ENCODE peak calls at places on chromosomes 11 and 22, in eight cellular contexts. K is psoas muscle, U is fibroblast of mammary gland, F is aorta, R is breast epithelium, I is Peyer's patch, L is trophoblast cell, A is PC-9. O is an unnamed sample.

GRCh38 chr11:66619080-66619554 is 2.7 kb downstream of the RBM14 start:
- DNase-seq in K (no peak), U (peak; percentile 58), F (no peak), R (no peak), I (no peak), L (peak; percentile 57), A (no peak), O (no peak)

GRCh38 chr11:85845052-85845631 is 10.0 kb upstream of the CCDC83 start:
- DNase-seq in K (no peak), U (peak; percentile 51), F (no peak), R (no peak), I (no peak), L (no peak), A (no peak), O (no peak)

GRCh38 chr11:82936261-82936660 is 34.7 kb downstream of the DDIAS start:
- DNase-seq in K (no peak), U (peak; percentile 54), F (no peak), R (no peak), I (no peak), L (no peak), A (no peak), O (no peak)

GRCh38 chr11:122706261-122706660 is 50.7 kb downstream of the UBASH3B start:
- DNase-seq in K (no peak), U (peak; percentile 58), F (no peak), R (no peak), I (no peak), L (peak; percentile 64), A (no peak), O (no peak)

GRCh38 chr11:113159967-113160621 is 154.3 kb upstream of the TTC12 start:
- DNase-seq in K (no peak), U (no peak), F (no peak), R (no peak), I (no peak), L (no peak), A (no peak), O (no peak)

GRCh38 chr11:36367806-36368680 is 72.0 kb downstream of the PRR5L start:
- DNase-seq in K (no peak), U (no peak), F (no peak), R (no peak), I (no peak), L (no peak), A (no peak), O (no peak)

GRCh38 chr11:21144556-21144955 is 475.2 kb downstream of the NELL1 start:
- DNase-seq in K (no peak), U (no peak), F (no peak), R (no peak), I (no peak), L (peak; percentile 73), A (no peak), O (no peak)

GRCh38 chr11:77039491-77040400 is 5.5 kb downstream of the B3GNT6 start:
- DNase-seq in K (peak; percentile 43), U (peak; percentile 42), F (peak; percentile 54), R (no peak), I (peak; percentile 74), L (peak; percentile 20), A (no peak), O (no peak)

GRCh38 chr11:65524747-65525658 is at the start of gene SCYL1:
- DNase-seq in K (peak; percentile 81), U (peak; percentile 71), F (peak; percentile 79), R (peak; percentile 68), I (peak; percentile 91), L (peak; percentile 51), A (peak; percentile 82), O (no peak)

GRCh38 chr11:74134661-74135515 is 35.9 kb downstream of the C2CD3 start:
- DNase-seq in K (no peak), U (peak; percentile 66), F (no peak), R (no peak), I (no peak), L (peak; percentile 90), A (peak; percentile 60), O (no peak)

GRCh38 chr22:44024288-44024908 is at the start of gene PARVB:
- DNase-seq in K (peak; percentile 47), U (no peak), F (peak; percentile 56), R (no peak), I (peak; percentile 55), L (no peak), A (peak; percentile 20), O (no peak)

GRCh38 chr22:22196833-22197477 is 47.6 kb upstream of the VPREB1 start:
- DNase-seq in K (no peak), U (no peak), F (no peak), R (no peak), I (no peak), L (no peak), A (no peak), O (no peak)

GRCh38 chr22:22194931-22195264 is 49.7 kb upstream of the VPREB1 start:
- DNase-seq in K (no peak), U (no peak), F (no peak), R (no peak), I (no peak), L (no peak), A (no peak), O (no peak)

GRCh38 chr22:22197993-22198402 is 46.6 kb upstream of the VPREB1 start:
- DNase-seq in K (no peak), U (no peak), F (no peak), R (no peak), I (no peak), L (no peak), A (no peak), O (no peak)

GRCh38 chr22:22195265-22196017 is 49.1 kb upstream of the VPREB1 start:
- DNase-seq in K (peak; percentile 41), U (peak; percentile 57), F (peak; percentile 65), R (peak; percentile 47), I (peak; percentile 94), L (peak; percentile 71), A (peak; percentile 67), O (peak; percentile 84)

GRCh38 chr22:22196018-22196533 is 48.5 kb upstream of the VPREB1 start:
- DNase-seq in K (no peak), U (no peak), F (no peak), R (no peak), I (peak; percentile 64), L (no peak), A (no peak), O (no peak)
- H3K4me3 ChIP-seq in K (no peak overlapping the region), U (no peak overlapping the region), F (no peak overlapping the region), R (no peak overlapping the region), I (no peak overlapping the region), L (no peak overlapping the region), A (no peak overlapping the region), O (no peak overlapping the region)

DNA sequence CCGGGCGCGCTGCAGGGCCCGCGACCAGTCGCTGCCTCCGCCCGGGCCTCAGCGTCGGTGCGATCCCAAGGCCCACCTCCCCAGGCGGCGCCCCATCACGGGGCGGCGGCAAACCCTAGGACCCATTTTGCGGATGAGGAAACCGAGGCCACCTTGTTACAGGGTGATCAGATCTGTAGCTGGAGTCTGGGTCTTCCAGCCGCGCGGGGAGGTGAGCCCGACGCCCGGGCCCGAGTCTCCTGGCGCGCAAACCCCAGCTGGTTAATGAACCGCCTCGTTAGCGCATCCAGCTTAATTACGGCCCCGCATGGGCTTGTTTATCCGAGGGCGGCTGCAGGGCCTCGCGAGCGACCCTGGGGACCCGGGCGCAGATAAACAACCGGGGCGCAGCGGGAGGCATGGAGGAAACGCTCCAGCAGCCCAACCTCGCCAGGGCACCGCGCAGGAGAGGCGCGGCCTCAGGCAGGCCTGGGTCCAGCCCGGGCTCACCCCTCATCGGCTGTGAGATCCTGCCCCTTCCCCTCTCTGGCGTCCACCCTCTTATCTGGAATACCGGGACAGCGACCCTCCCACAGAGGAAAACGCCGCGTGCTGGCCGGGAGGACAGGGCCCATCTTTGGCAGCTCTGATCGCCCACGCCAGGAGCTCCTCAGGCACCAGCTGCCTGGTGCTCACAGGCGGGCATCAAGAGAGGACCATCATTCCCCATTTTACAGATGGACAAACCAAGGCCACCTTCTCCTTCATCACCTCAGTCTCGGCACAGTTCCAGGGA is 14.7 kb downstream of the OTUB1 start:
- DNase-seq in K (no peak), U (no peak), F (no peak), R (no peak), I (no peak), L (no peak), A (no peak), O (no peak)
- H3K4me3 ChIP-seq in K (peak overlapping the region; percentile 53), U (peak overlapping the region; percentile 12), F (no peak overlapping the region), R (peak overlapping the region; percentile 67), I (peak overlapping the region; percentile 44), L (no peak overlapping the region), A (no peak overlapping the region), O (no peak overlapping the region)

GRCh38 chr22:39471421-39472141 is 14.8 kb downstream of the MGAT3 start:
- DNase-seq in K (no peak), U (no peak), F (peak; percentile 45), R (no peak), I (peak; percentile 60), L (peak; percentile 73), A (peak; percentile 68), O (no peak)

GRCh38 chr22:39470462-39471335 is 13.9 kb downstream of the MGAT3 start:
- DNase-seq in K (no peak), U (no peak), F (peak; percentile 36), R (no peak), I (no peak), L (no peak), A (no peak), O (no peak)

GRCh38 chr22:39473856-39474255 is 17.0 kb downstream of the MGAT3 start:
- DNase-seq in K (no peak), U (no peak), F (no peak), R (no peak), I (no peak), L (no peak), A (no peak), O (no peak)

GRCh38 chr22:39474351-39474991 is 17.7 kb downstream of the MGAT3 start:
- DNase-seq in K (no peak), U (no peak), F (no peak), R (no peak), I (peak; percentile 86), L (peak; percentile 99), A (peak; percentile 25), O (no peak)

DNA sequence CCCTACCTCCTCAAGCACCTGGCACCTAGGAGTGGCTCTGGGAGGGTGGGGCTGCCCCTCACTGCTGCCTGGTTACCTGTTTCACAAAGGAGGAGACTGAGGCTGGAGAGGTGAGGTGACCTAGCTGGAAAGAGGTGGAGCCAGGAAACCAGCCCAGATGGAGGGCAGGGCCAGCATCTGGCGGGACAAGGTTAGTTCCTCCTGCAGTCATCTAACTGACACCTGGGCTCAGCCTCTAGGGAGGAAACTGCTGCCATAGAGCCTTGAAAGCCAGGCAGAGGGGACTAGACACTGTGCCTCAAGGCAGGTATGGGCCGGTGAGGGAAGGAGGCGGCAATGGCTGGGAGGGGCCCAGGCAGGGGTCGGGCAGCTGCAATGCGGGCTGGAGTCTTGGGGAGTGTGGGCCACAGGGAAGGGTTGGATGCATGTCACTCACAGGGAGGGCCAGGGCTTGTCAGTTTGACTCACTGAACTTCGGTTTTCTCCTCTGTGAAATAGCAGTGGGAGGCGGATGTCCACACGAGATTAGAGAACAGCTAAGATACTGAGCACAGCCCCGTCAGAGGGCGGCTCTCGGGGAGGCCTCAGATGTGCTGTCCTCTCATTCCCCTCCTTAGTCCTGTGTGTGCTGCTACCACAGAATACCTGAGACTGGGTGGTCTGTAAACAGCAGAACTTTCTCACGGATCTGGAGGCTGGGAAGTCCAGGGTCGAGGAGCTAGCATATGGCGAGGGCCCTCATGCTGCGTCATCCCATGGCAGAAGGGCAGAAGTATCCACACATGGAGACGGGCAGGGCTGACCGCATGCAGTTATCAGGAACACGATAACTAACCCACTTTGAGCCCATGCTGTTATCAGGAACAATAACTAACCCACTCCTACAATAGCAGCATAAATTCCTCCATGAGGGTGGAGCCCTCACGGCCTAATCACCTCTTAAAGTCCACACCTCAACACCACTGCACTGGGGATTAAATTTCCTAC is 16.1 kb downstream of the MGAT3 start:
- DNase-seq in K (no peak), U (no peak), F (no peak), R (no peak), I (peak; percentile 92), L (peak; percentile 99), A (peak; percentile 50), O (no peak)
- H3K4me3 ChIP-seq in K (no peak overlapping the region), U (no peak overlapping the region), F (no peak overlapping the region), R (no peak overlapping the region), I (peak overlapping the region; percentile 55), L (no peak overlapping the region), A (no peak overlapping the region), O (no peak overlapping the region)

GRCh38 chr11:118918128-118918685 is 7.5 kb downstream of the BCL9L start:
- DNase-seq in K (peak; percentile 88), U (peak; percentile 95), F (peak; percentile 88), R (peak; percentile 93), I (peak; percentile 94), L (peak; percentile 92), A (peak; percentile 79), O (no peak)
- H3K4me3 ChIP-seq in K (peak overlapping the region; percentile 57), U (peak overlapping the region; percentile 33), F (peak overlapping the region; percentile 6), R (peak overlapping the region; percentile 92), I (peak overlapping the region; percentile 42), L (no peak overlapping the region), A (peak overlapping the region; percentile 54), O (no peak overlapping the region)